ENCODE peak calls at places on chromosomes 4 and X, in eight cellular contexts. R is mucosa of descending colon; P is stomach; S is osteoblast; F is lower lobe of right lung; I is CD8-positive, alpha-beta memory T cell; O is aorta; T is neural progenitor cell. N is an unnamed sample. For H3K36me3 and H3K4me1, the result is how much of the 10 kb centered on the place peaks cover.

GRCh38 chr4:16636911-16637630 is 261.4 kb downstream of the LDB2 start:
- DNase-seq in P (no peak), I (no peak), F (no peak), R (no peak), T (no peak), O (no peak), S (no peak), N (no peak)

GRCh38 chr4:111434581-111434980 is 710.7 kb upstream of the FAM241A start:
- DNase-seq in S (no peak), P (no peak), F (no peak), O (no peak), R (peak), T (no peak), I (no peak), N (no peak)

GRCh38 chr4:103720661-103721060 is 876 bp upstream of the TACR3 start:
- DNase-seq in R (no peak), O (no peak), T (no peak), S (peak), F (no peak), P (no peak), I (no peak), N (no peak)

GRCh38 chrX:148270499-148270898 is 229.9 kb upstream of the AFF2 start:
- DNase-seq in O (no peak), S (no peak), F (no peak), T (no peak), R (no peak), I (no peak), P (no peak), N (no peak)

GRCh38 chrX:71095971-71096701 is 485 bp downstream of the FOXO4 start:
- DNase-seq in I (no peak), F (no peak), T (peak), O (peak), S (peak), R (no peak), P (no peak), N (no peak)

GRCh38 chrX:106672527-106672926 is 54.0 kb upstream of the RNF128 start:
- DNase-seq in F (no peak), S (no peak), P (no peak), T (no peak), R (no peak), I (no peak), O (no peak), N (no peak)

GRCh38 chrX:51568586-51568985 is 50.1 kb downstream of the CENPVL3 start:
- DNase-seq in I (no peak), S (peak), P (no peak), O (no peak), F (no peak), R (no peak), T (no peak), N (no peak)

GRCh38 chrX:124328765-124329164 is 3.7 kb upstream of the TEX13D start:
- DNase-seq in O (no peak), I (no peak), F (no peak), S (no peak), R (no peak), T (no peak), P (no peak), N (no peak)

GRCh38 chr4:88828846-88829245 is 131.2 kb upstream of the NAP1L5 start:
- DNase-seq in O (no peak), F (no peak), R (no peak), S (no peak), T (no peak), I (no peak), P (no peak), N (no peak)

GRCh38 chr4:156495836-156496235 is 475.8 kb downstream of the PDGFC start:
- DNase-seq in T (no peak), F (no peak), S (no peak), O (no peak), P (no peak), R (no peak), I (no peak), N (no peak)

DNA sequence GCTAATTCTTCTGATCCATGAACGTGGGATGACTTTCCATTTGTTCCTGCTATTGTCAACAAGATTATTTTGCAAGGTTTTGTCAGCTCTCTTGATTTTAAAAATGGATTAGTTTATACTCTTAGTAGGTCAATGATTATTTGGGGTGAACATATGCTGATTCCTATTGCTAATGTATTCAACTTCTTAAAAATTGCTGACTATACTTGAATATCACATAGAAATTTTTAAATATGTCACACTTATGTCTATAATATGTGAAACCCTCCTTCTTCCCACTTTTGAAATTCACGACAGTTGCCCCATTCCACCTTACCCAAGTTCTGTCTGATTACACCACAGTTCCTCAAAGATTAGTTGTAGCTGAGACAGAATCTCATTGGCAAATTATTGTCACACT is 465.7 kb upstream of the TENM3 start:
- DNase-seq in O (no peak), I (no peak), T (no peak), R (no peak), S (no peak), P (no peak), F (no peak), N (no peak)
- H3K4me3 ChIP-seq in O (no peak), I (no peak), T (no peak), R (no peak), S (no peak), P (no peak), F (no peak), N (no peak)

GRCh38 chr4:94605241-94605640 is 152.5 kb upstream of the BMPR1B start:
- DNase-seq in R (no peak), F (no peak), O (no peak), I (no peak), S (no peak), P (no peak), T (no peak), N (no peak)
- H3K36me3 ChIP-seq in R (under half), F (under half), O (under half), I (under half), S (under half), P (under half), T (under half), N (under half)

GRCh38 chrX:13647709-13648212 is 5.2 kb upstream of the TCEANC start:
- DNase-seq in P (peak), S (no peak), F (peak), I (peak), R (peak), T (no peak), O (no peak), N (peak)

GRCh38 chrX:13645464-13646153 is 7.3 kb upstream of the TCEANC start:
- DNase-seq in P (no peak), T (no peak), I (no peak), O (no peak), S (no peak), F (no peak), R (no peak), N (no peak)

GRCh38 chrX:13650318-13650717 is 2.6 kb upstream of the TCEANC start:
- DNase-seq in P (no peak), O (no peak), F (no peak), I (no peak), T (no peak), S (no peak), R (no peak), N (no peak)

GRCh38 chrX:13649823-13650222 is 3.1 kb upstream of the TCEANC start:
- DNase-seq in P (no peak), R (no peak), T (no peak), S (no peak), F (no peak), O (no peak), I (no peak), N (no peak)

DNA sequence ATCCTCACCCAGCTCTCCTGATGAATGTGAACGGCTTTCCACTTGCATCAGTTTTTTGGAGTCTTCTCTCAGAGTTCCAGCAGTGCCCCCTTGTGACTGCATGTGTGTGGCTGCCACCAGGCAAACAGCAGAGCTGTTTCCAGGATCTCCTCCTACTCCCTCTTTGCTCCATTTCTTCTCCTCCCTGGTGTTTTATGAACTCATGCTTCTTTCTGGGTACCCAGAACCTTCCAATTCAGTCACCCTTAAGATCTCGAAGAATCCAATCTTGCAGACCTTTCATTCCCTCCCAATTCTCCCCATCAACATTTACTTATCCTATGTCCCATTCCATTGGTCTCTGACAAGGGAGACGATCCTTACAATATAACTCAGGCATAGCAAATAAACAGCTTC is 6.8 kb upstream of the TCEANC start:
- DNase-seq in F (peak), I (no peak), O (peak), R (peak), P (peak), S (peak), T (peak), N (peak)
- H3K4me1 ChIP-seq in F (under half), I (under half), O (under half), R (under half), P (under half), S (under half), T (under half), N (under half)

DNA sequence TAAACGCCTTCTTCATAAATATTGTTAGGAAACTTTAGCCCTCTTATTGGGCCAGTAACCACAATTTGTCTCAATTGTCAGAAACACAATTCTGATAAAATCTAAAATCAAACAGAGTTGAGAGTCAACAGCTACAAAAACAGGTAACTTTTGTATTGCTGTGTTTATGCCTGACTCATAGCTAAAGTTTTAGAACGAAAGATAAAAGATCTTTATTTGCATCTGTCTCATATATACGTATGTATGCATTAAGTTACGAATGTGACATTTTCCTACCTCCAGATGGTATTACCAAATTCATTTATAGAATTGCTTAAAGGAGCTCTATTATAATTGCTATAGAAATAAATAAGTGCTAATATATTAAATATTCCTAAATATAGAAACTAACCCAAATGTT is 887.9 kb upstream of the NDST4 start:
- DNase-seq in I (no peak), P (no peak), F (no peak), O (no peak), S (no peak), R (no peak), T (no peak), N (no peak)
- H3K4me3 ChIP-seq in I (no peak), P (no peak), F (no peak), O (no peak), S (no peak), R (no peak), T (no peak), N (no peak)

DNA sequence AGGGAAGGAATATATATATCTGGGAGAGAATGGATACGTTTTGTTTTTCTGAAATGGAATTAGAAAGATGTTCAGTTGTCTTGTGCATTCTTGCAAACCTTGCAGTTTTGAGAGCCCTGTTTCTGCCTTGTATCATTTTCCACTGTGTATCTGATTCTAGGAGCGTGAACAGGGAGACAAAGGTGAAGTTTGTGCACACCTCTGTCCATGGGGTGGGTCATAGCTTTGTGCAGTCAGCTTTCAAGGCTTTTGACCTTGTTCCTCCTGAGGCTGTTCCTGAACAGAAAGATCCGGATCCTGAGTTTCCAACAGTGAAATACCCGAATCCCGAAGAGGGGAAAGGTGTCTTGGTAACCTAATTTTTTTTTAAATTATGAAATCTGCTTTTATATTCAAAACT is 17.7 kb downstream of the PGM2 start:
- DNase-seq in O (no peak), F (no peak), T (no peak), S (no peak), P (no peak), R (no peak), I (no peak), N (no peak)
- H3K36me3 ChIP-seq in O (under half), F (half or more), T (under half), S (half or more), P (half or more), R (under half), I (under half), N (under half)

GRCh38 chr4:24794111-24794860 is 1.1 kb upstream of the SOD3 start:
- DNase-seq in R (no peak), F (no peak), I (no peak), S (peak), P (no peak), T (no peak), O (peak), N (no peak)
- H3K4me1 ChIP-seq in R (under half), F (under half), I (under half), S (under half), P (under half), T (under half), O (under half), N (under half)

N was measured in CD8-positive, alpha-beta T cell.